ENCODE peak calls at places on chromosomes 5 and 9, in ten cellular contexts. One of them, this sample, is unnamed.

GRCh38 chr5:32810812-32811211 is 99.7 kb downstream of the NPR3 start:
- DNase-seq in prostate gland: peak
- DNase-seq in coronary artery: no peak
- DNase-seq in fibroblast of lung: peak
- DNase-seq in breast epithelium: no peak
- DNase-seq in Panc1: no peak
- DNase-seq in uterus: no peak
- DNase-seq in CD8-positive, alpha-beta T cell: no peak
- DNase-seq in heart right ventricle: no peak
- DNase-seq in H9: no peak
- DNase-seq in this sample: no peak

GRCh38 chr9:28927711-28928110 is 1354.4 kb upstream of the C9orf72 start:
- DNase-seq in prostate gland: no peak
- DNase-seq in coronary artery: no peak
- DNase-seq in fibroblast of lung: no peak
- DNase-seq in breast epithelium: no peak
- DNase-seq in Panc1: no peak
- DNase-seq in uterus: no peak
- DNase-seq in CD8-positive, alpha-beta T cell: no peak
- DNase-seq in heart right ventricle: no peak
- DNase-seq in H9: no peak
- DNase-seq in this sample: no peak

GRCh38 chr5:43041131-43041668 is 1.1 kb upstream of the ANXA2R start:
- DNase-seq in prostate gland: no peak
- DNase-seq in coronary artery: no peak
- DNase-seq in fibroblast of lung: no peak
- DNase-seq in breast epithelium: no peak
- DNase-seq in Panc1: no peak
- DNase-seq in uterus: peak
- DNase-seq in CD8-positive, alpha-beta T cell: peak
- DNase-seq in heart right ventricle: no peak
- DNase-seq in H9: no peak
- DNase-seq in this sample: no peak

GRCh38 chr9:136603901-136604816 is 58.3 kb upstream of the NOTCH1 start:
- DNase-seq in prostate gland: no peak
- DNase-seq in coronary artery: no peak
- DNase-seq in fibroblast of lung: no peak
- DNase-seq in breast epithelium: no peak
- DNase-seq in Panc1: no peak
- DNase-seq in uterus: no peak
- DNase-seq in CD8-positive, alpha-beta T cell: no peak
- DNase-seq in heart right ventricle: peak
- DNase-seq in H9: no peak
- DNase-seq in this sample: no peak

GRCh38 chr9:31605164-31605563 is 779.3 kb upstream of the ACO1 start:
- DNase-seq in prostate gland: no peak
- DNase-seq in coronary artery: no peak
- DNase-seq in fibroblast of lung: no peak
- DNase-seq in breast epithelium: no peak
- DNase-seq in Panc1: no peak
- DNase-seq in uterus: no peak
- DNase-seq in CD8-positive, alpha-beta T cell: no peak
- DNase-seq in heart right ventricle: no peak
- DNase-seq in H9: no peak
- DNase-seq in this sample: no peak

GRCh38 chr9:111036068-111036789 is 2.0 kb downstream of the LPAR1 start:
- DNase-seq in prostate gland: peak
- DNase-seq in coronary artery: peak
- DNase-seq in fibroblast of lung: peak
- DNase-seq in breast epithelium: peak
- DNase-seq in Panc1: no peak
- DNase-seq in uterus: peak
- DNase-seq in CD8-positive, alpha-beta T cell: no peak
- DNase-seq in heart right ventricle: peak
- DNase-seq in H9: peak
- DNase-seq in this sample: peak

GRCh38 chr9:82209797-82210470 is 221.4 kb downstream of the SPATA31D1 start:
- DNase-seq in prostate gland: no peak
- DNase-seq in coronary artery: no peak
- DNase-seq in fibroblast of lung: no peak
- DNase-seq in breast epithelium: no peak
- DNase-seq in Panc1: no peak
- DNase-seq in uterus: no peak
- DNase-seq in CD8-positive, alpha-beta T cell: no peak
- DNase-seq in heart right ventricle: no peak
- DNase-seq in H9: no peak
- DNase-seq in this sample: no peak

GRCh38 chr9:82010711-82011110 is 22.1 kb downstream of the SPATA31D1 start:
- DNase-seq in prostate gland: no peak
- DNase-seq in coronary artery: no peak
- DNase-seq in fibroblast of lung: no peak
- DNase-seq in breast epithelium: no peak
- DNase-seq in Panc1: no peak
- DNase-seq in uterus: no peak
- DNase-seq in CD8-positive, alpha-beta T cell: no peak
- DNase-seq in heart right ventricle: no peak
- DNase-seq in H9: no peak
- DNase-seq in this sample: no peak

GRCh38 chr9:108056805-108057386 is 567.3 kb upstream of the KLF4 start:
- DNase-seq in prostate gland: no peak
- DNase-seq in coronary artery: no peak
- DNase-seq in fibroblast of lung: peak
- DNase-seq in breast epithelium: no peak
- DNase-seq in Panc1: no peak
- DNase-seq in uterus: no peak
- DNase-seq in CD8-positive, alpha-beta T cell: no peak
- DNase-seq in heart right ventricle: no peak
- DNase-seq in H9: no peak
- DNase-seq in this sample: no peak

GRCh38 chr5:86461169-86461956 is 156.4 kb upstream of the COX7C start:
- DNase-seq in prostate gland: no peak
- DNase-seq in coronary artery: no peak
- DNase-seq in fibroblast of lung: no peak
- DNase-seq in breast epithelium: no peak
- DNase-seq in Panc1: no peak
- DNase-seq in uterus: no peak
- DNase-seq in CD8-positive, alpha-beta T cell: no peak
- DNase-seq in heart right ventricle: no peak
- DNase-seq in H9: no peak
- DNase-seq in this sample: no peak

GRCh38 chr9:110808599-110808980 is 140.0 kb downstream of the MUSK start:
- DNase-seq in prostate gland: no peak
- DNase-seq in coronary artery: no peak
- DNase-seq in fibroblast of lung: no peak
- DNase-seq in breast epithelium: no peak
- DNase-seq in Panc1: no peak
- DNase-seq in uterus: no peak
- DNase-seq in CD8-positive, alpha-beta T cell: no peak
- DNase-seq in heart right ventricle: no peak
- DNase-seq in H9: no peak
- DNase-seq in this sample: no peak

GRCh38 chr9:129183495-129184308 is 5.6 kb upstream of the IER5L start:
- DNase-seq in prostate gland: no peak
- DNase-seq in coronary artery: no peak
- DNase-seq in fibroblast of lung: no peak
- DNase-seq in breast epithelium: no peak
- DNase-seq in Panc1: no peak
- DNase-seq in uterus: no peak
- DNase-seq in CD8-positive, alpha-beta T cell: no peak
- DNase-seq in heart right ventricle: no peak
- DNase-seq in H9: no peak
- DNase-seq in this sample: no peak

GRCh38 chr9:129182122-129182521 is 4.1 kb upstream of the IER5L start:
- DNase-seq in prostate gland: no peak
- DNase-seq in coronary artery: no peak
- DNase-seq in fibroblast of lung: no peak
- DNase-seq in breast epithelium: no peak
- DNase-seq in Panc1: no peak
- DNase-seq in uterus: no peak
- DNase-seq in CD8-positive, alpha-beta T cell: no peak
- DNase-seq in heart right ventricle: no peak
- DNase-seq in H9: no peak
- DNase-seq in this sample: no peak

GRCh38 chr9:129184743-129185142 is 6.7 kb upstream of the IER5L start:
- DNase-seq in prostate gland: no peak
- DNase-seq in coronary artery: no peak
- DNase-seq in fibroblast of lung: no peak
- DNase-seq in breast epithelium: no peak
- DNase-seq in Panc1: no peak
- DNase-seq in uterus: no peak
- DNase-seq in CD8-positive, alpha-beta T cell: no peak
- DNase-seq in heart right ventricle: no peak
- DNase-seq in H9: no peak
- DNase-seq in this sample: no peak

GRCh38 chr9:129181246-129181645 is 3.2 kb upstream of the IER5L start:
- DNase-seq in prostate gland: no peak
- DNase-seq in coronary artery: no peak
- DNase-seq in fibroblast of lung: no peak
- DNase-seq in breast epithelium: no peak
- DNase-seq in Panc1: no peak
- DNase-seq in uterus: no peak
- DNase-seq in CD8-positive, alpha-beta T cell: no peak
- DNase-seq in heart right ventricle: no peak
- DNase-seq in H9: no peak
- DNase-seq in this sample: no peak

GRCh38 chr9:129182625-129183494 is 4.8 kb upstream of the IER5L start:
- DNase-seq in prostate gland: no peak
- DNase-seq in coronary artery: no peak
- DNase-seq in fibroblast of lung: no peak
- DNase-seq in breast epithelium: no peak
- DNase-seq in Panc1: no peak
- DNase-seq in uterus: no peak
- DNase-seq in CD8-positive, alpha-beta T cell: no peak
- DNase-seq in heart right ventricle: peak
- DNase-seq in H9: peak
- DNase-seq in this sample: no peak
- TF ChIP-seq CTCF in prostate gland: no peak
- TF ChIP-seq CTCF in coronary artery: no peak
- TF ChIP-seq CTCF in fibroblast of lung: peak
- TF ChIP-seq CTCF in breast epithelium: no peak
- TF ChIP-seq CTCF in Panc1: no peak
- TF ChIP-seq CTCF in uterus: no peak
- TF ChIP-seq CTCF in CD8-positive, alpha-beta T cell: no peak
- TF ChIP-seq CTCF in heart right ventricle: peak
- TF ChIP-seq CTCF in H9: peak
- TF ChIP-seq CTCF in this sample: no peak

DNA sequence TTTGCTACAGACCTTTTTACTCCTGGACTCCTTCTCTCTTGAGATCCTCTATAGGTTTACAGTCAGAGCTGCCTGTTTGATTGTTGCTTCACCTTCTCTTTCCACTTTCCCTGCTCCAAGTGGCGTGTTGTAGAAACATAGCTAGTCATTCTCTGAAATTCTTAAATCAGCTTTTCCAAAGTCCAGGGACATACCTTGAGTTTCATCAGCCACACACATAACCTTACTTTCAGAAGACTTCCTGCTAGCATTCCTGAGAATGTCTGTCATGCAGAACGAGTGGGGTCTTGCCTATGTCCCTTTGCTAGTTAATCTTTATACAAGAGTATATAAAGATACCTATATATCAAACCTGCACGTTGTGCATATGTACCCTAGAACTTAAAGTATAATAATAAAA is 230.3 kb upstream of the ZNF462 start:
- DNase-seq in prostate gland: no peak
- DNase-seq in coronary artery: no peak
- DNase-seq in fibroblast of lung: no peak
- DNase-seq in breast epithelium: no peak
- DNase-seq in Panc1: no peak
- DNase-seq in uterus: no peak
- DNase-seq in CD8-positive, alpha-beta T cell: no peak
- DNase-seq in heart right ventricle: no peak
- DNase-seq in H9: no peak
- DNase-seq in this sample: no peak
- H3K27ac ChIP-seq in prostate gland: no peak
- H3K27ac ChIP-seq in coronary artery: no peak
- H3K27ac ChIP-seq in fibroblast of lung: no peak
- H3K27ac ChIP-seq in breast epithelium: no peak
- H3K27ac ChIP-seq in Panc1: no peak
- H3K27ac ChIP-seq in uterus: no peak
- H3K27ac ChIP-seq in CD8-positive, alpha-beta T cell: no peak
- H3K27ac ChIP-seq in heart right ventricle: no peak
- H3K27ac ChIP-seq in H9: no peak
- H3K27ac ChIP-seq in this sample: no peak

GRCh38 chr5:178434851-178435250 is 155.3 kb downstream of the COL23A1 start:
- DNase-seq in prostate gland: no peak
- DNase-seq in coronary artery: peak
- DNase-seq in fibroblast of lung: no peak
- DNase-seq in breast epithelium: no peak
- DNase-seq in Panc1: no peak
- DNase-seq in uterus: no peak
- DNase-seq in CD8-positive, alpha-beta T cell: no peak
- DNase-seq in heart right ventricle: peak
- DNase-seq in H9: peak
- DNase-seq in this sample: peak

GRCh38 chr5:178437296-178438075 is 152.7 kb downstream of the COL23A1 start:
- DNase-seq in prostate gland: no peak
- DNase-seq in coronary artery: peak
- DNase-seq in fibroblast of lung: no peak
- DNase-seq in breast epithelium: no peak
- DNase-seq in Panc1: no peak
- DNase-seq in uterus: no peak
- DNase-seq in CD8-positive, alpha-beta T cell: no peak
- DNase-seq in heart right ventricle: no peak
- DNase-seq in H9: peak
- DNase-seq in this sample: no peak

GRCh38 chr5:178434016-178434761 is 156.0 kb downstream of the COL23A1 start:
- DNase-seq in prostate gland: no peak
- DNase-seq in coronary artery: peak
- DNase-seq in fibroblast of lung: no peak
- DNase-seq in breast epithelium: no peak
- DNase-seq in Panc1: no peak
- DNase-seq in uterus: no peak
- DNase-seq in CD8-positive, alpha-beta T cell: no peak
- DNase-seq in heart right ventricle: no peak
- DNase-seq in H9: no peak
- DNase-seq in this sample: no peak

GRCh38 chr5:178436326-178436940 is 153.8 kb downstream of the COL23A1 start:
- DNase-seq in prostate gland: no peak
- DNase-seq in coronary artery: peak
- DNase-seq in fibroblast of lung: no peak
- DNase-seq in breast epithelium: no peak
- DNase-seq in Panc1: no peak
- DNase-seq in uterus: no peak
- DNase-seq in CD8-positive, alpha-beta T cell: no peak
- DNase-seq in heart right ventricle: no peak
- DNase-seq in H9: no peak
- DNase-seq in this sample: no peak

GRCh38 chr5:178435321-178436238 is 154.6 kb downstream of the COL23A1 start:
- DNase-seq in prostate gland: no peak
- DNase-seq in coronary artery: peak
- DNase-seq in fibroblast of lung: no peak
- DNase-seq in breast epithelium: no peak
- DNase-seq in Panc1: no peak
- DNase-seq in uterus: no peak
- DNase-seq in CD8-positive, alpha-beta T cell: no peak
- DNase-seq in heart right ventricle: no peak
- DNase-seq in H9: no peak
- DNase-seq in this sample: no peak
- TF ChIP-seq CTCF in prostate gland: no peak
- TF ChIP-seq CTCF in coronary artery: no peak
- TF ChIP-seq CTCF in fibroblast of lung: no peak
- TF ChIP-seq CTCF in breast epithelium: no peak
- TF ChIP-seq CTCF in Panc1: no peak
- TF ChIP-seq CTCF in uterus: no peak
- TF ChIP-seq CTCF in CD8-positive, alpha-beta T cell: no peak
- TF ChIP-seq CTCF in heart right ventricle: no peak
- TF ChIP-seq CTCF in H9: no peak
- TF ChIP-seq CTCF in this sample: no peak

GRCh38 chr5:134610715-134611114 is 21.9 kb downstream of the SAR1B start:
- DNase-seq in prostate gland: no peak
- DNase-seq in coronary artery: no peak
- DNase-seq in fibroblast of lung: no peak
- DNase-seq in breast epithelium: no peak
- DNase-seq in Panc1: no peak
- DNase-seq in uterus: no peak
- DNase-seq in CD8-positive, alpha-beta T cell: no peak
- DNase-seq in heart right ventricle: no peak
- DNase-seq in H9: no peak
- DNase-seq in this sample: no peak
- H3K27ac ChIP-seq in prostate gland: no peak
- H3K27ac ChIP-seq in coronary artery: no peak
- H3K27ac ChIP-seq in fibroblast of lung: no peak
- H3K27ac ChIP-seq in breast epithelium: no peak
- H3K27ac ChIP-seq in Panc1: no peak
- H3K27ac ChIP-seq in uterus: no peak
- H3K27ac ChIP-seq in CD8-positive, alpha-beta T cell: no peak
- H3K27ac ChIP-seq in heart right ventricle: no peak
- H3K27ac ChIP-seq in H9: no peak
- H3K27ac ChIP-seq in this sample: no peak